ENCODE peak calls at places on chromosomes 13 and 19, in four cellular contexts. One of them, this sample, is unnamed.

GRCh38 chr19:11538232-11539036 is at the start of gene CNN1:
- DNase-seq in K562: peak
- DNase-seq in GM12878: no peak
- DNase-seq in IMR-90: peak
- DNase-seq in this sample: peak

GRCh38 chr19:4068058-4068966 is 1.6 kb upstream of the ZBTB7A start:
- DNase-seq in K562: no peak
- DNase-seq in IMR-90: no peak
- DNase-seq in GM12878: no peak
- DNase-seq in this sample: no peak

GRCh38 chr19:54451331-54451871 is 2.4 kb downstream of the LENG8 start:
- DNase-seq in K562: no peak
- DNase-seq in GM12878: no peak
- DNase-seq in IMR-90: no peak
- DNase-seq in this sample: no peak

GRCh38 chr13:108155185-108156106 is 59.9 kb downstream of the LIG4 start:
- DNase-seq in K562: peak
- DNase-seq in IMR-90: peak
- DNase-seq in GM12878: no peak
- DNase-seq in this sample: peak

GRCh38 chr19:49382639-49383038 is 5.4 kb upstream of the KASH5 start:
- DNase-seq in IMR-90: no peak
- DNase-seq in GM12878: no peak
- DNase-seq in K562: no peak
- DNase-seq in this sample: no peak

GRCh38 chr19:5131866-5132561 is 163.1 kb downstream of the KDM4B start:
- DNase-seq in IMR-90: no peak
- DNase-seq in K562: no peak
- DNase-seq in GM12878: no peak
- DNase-seq in this sample: no peak

GRCh38 chr13:38670627-38671026 is 16.2 kb upstream of the FREM2 start:
- DNase-seq in IMR-90: peak
- DNase-seq in GM12878: no peak
- DNase-seq in K562: no peak
- DNase-seq in this sample: no peak

GRCh38 chr19:1512671-1513491 is at the start of gene ADAMTSL5:
- DNase-seq in K562: peak
- DNase-seq in GM12878: no peak
- DNase-seq in IMR-90: peak
- DNase-seq in this sample: no peak

GRCh38 chr13:23608704-23609413 is 38.6 kb downstream of the TNFRSF19 start:
- DNase-seq in K562: no peak
- DNase-seq in GM12878: no peak
- DNase-seq in IMR-90: peak
- DNase-seq in this sample: peak

GRCh38 chr13:23794267-23795161 is 94.7 kb downstream of the MIPEP start:
- DNase-seq in IMR-90: peak
- DNase-seq in GM12878: peak
- DNase-seq in K562: no peak
- DNase-seq in this sample: peak

GRCh38 chr13:97386832-97387486 is 47.0 kb upstream of the RAP2A start:
- DNase-seq in IMR-90: no peak
- DNase-seq in GM12878: no peak
- DNase-seq in K562: no peak
- DNase-seq in this sample: no peak

GRCh38 chr19:55094456-55095259 is 19.0 kb downstream of the EPS8L1 start:
- DNase-seq in K562: no peak
- DNase-seq in IMR-90: no peak
- DNase-seq in GM12878: no peak
- DNase-seq in this sample: no peak

GRCh38 chr19:31071157-31071855 is 277.9 kb downstream of the TSHZ3 start:
- DNase-seq in IMR-90: no peak
- DNase-seq in K562: no peak
- DNase-seq in GM12878: no peak
- DNase-seq in this sample: no peak

GRCh38 chr13:41699759-41700158 is 242.4 kb downstream of the RGCC start:
- DNase-seq in GM12878: no peak
- DNase-seq in IMR-90: no peak
- DNase-seq in K562: no peak
- DNase-seq in this sample: no peak

GRCh38 chr13:65913173-65913572 is 1317.0 kb downstream of the PCDH9 start:
- DNase-seq in K562: no peak
- DNase-seq in IMR-90: peak
- DNase-seq in GM12878: no peak
- DNase-seq in this sample: peak

GRCh38 chr13:97342136-97342535 is 91.8 kb upstream of the RAP2A start:
- DNase-seq in GM12878: no peak
- DNase-seq in IMR-90: no peak
- DNase-seq in K562: no peak
- DNase-seq in this sample: no peak

GRCh38 chr19:4795400-4795799 is 3.9 kb downstream of the FEM1A start:
- DNase-seq in GM12878: no peak
- DNase-seq in K562: no peak
- DNase-seq in IMR-90: peak
- DNase-seq in this sample: no peak

GRCh38 chr19:5448374-5448773 is 6.8 kb upstream of the ZNRF4 start:
- DNase-seq in GM12878: no peak
- DNase-seq in K562: no peak
- DNase-seq in IMR-90: no peak
- DNase-seq in this sample: no peak

GRCh38 chr13:104310861-104311260 is 1244.6 kb upstream of the SLC10A2 start:
- DNase-seq in GM12878: no peak
- DNase-seq in K562: no peak
- DNase-seq in IMR-90: no peak
- DNase-seq in this sample: no peak

GRCh38 chr13:91372813-91373420 is 25.4 kb downstream of the MIR17HG start:
- DNase-seq in IMR-90: no peak
- DNase-seq in K562: no peak
- DNase-seq in GM12878: no peak
- DNase-seq in this sample: no peak

GRCh38 chr13:27201661-27202060 is 30.1 kb upstream of the USP12 start:
- DNase-seq in IMR-90: peak
- DNase-seq in K562: no peak
- DNase-seq in GM12878: no peak
- DNase-seq in this sample: no peak

DNA sequence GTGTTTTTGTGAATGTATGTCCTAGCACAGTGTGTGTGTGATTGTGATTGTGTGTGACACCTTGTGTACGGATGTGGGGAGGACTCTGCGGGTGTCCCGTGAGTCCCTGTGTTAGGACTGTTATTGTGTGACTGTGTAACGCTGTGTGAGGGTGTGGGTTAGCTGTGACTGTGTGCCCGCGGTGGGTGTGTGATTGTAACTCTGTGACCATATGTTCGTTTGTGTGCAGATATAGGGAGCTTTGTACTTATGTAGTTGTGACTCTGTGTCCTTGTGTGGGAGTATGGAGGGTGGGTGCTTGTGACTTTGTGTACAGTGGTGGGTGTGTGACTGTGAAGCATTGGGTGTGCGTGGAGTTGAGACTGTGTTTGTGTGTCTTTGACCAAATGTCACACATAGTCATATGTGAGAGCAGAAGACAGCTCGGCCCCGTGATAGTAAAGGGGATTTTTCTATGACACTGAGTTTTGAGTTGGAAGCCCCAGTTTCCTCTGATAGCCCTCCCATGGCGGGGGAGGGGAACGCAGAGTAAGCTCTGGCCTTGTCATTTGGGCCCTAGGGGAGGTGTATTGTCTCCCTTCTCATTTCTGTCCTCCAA is 949 bp upstream of the ZNF260 start:
- DNase-seq in K562: peak
- DNase-seq in GM12878: peak
- DNase-seq in IMR-90: no peak
- DNase-seq in this sample: no peak
- TF ChIP-seq FOS in K562: no peak
- TF ChIP-seq FOS in GM12878: no peak
- TF ChIP-seq FOS in IMR-90: no peak
- TF ChIP-seq FOS in this sample: no peak

DNA sequence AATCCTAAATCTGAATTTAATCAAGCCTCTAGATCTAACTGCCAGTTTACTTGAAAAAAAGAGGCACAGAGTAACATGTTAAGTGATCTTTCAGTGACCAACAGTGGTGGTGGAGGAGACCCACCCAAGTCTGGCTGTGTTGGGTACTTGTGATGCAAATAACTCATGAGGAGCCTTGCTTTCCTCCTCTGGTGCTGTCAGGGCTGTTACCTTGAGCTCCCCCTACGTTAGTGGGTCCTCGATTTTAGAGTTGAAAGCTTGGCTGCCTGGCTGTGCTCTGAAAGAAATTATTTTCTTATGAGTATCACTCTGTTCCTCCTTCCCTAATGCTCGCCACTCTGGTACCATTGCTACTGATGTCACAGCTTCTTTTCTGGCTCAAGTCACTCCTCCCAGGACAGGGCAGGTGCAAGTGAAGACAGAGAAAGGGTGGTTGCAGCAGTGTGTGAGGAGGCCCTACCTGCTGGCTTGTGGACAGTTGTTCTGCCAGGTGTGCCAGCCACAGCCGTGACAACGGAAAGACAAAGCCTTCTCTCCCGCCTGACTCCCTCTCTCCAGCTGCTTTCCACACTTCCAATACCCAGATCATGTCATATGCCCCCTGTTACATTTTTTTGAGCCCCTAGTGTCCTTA is 6.5 kb upstream of the SUPT20H start:
- DNase-seq in K562: no peak
- DNase-seq in IMR-90: no peak
- DNase-seq in GM12878: no peak
- DNase-seq in this sample: no peak
- TF ChIP-seq FOS in K562: no peak
- TF ChIP-seq FOS in IMR-90: no peak
- TF ChIP-seq FOS in GM12878: no peak
- TF ChIP-seq FOS in this sample: no peak

GRCh38 chr19:48332662-48333466 is 7.5 kb downstream of the EMP3 start:
- DNase-seq in IMR-90: peak
- DNase-seq in GM12878: peak
- DNase-seq in K562: peak
- DNase-seq in this sample: peak

GRCh38 chr19:48332351-48332661 is 7.0 kb downstream of the EMP3 start:
- DNase-seq in K562: no peak
- DNase-seq in GM12878: no peak
- DNase-seq in IMR-90: no peak
- DNase-seq in this sample: no peak

GRCh38 chr19:48329167-48329891 is 4.0 kb downstream of the EMP3 start:
- DNase-seq in GM12878: peak
- DNase-seq in K562: peak
- DNase-seq in IMR-90: peak
- DNase-seq in this sample: no peak

GRCh38 chr19:48333467-48334384 is 8.4 kb downstream of the EMP3 start:
- DNase-seq in GM12878: peak
- DNase-seq in IMR-90: peak
- DNase-seq in K562: peak
- DNase-seq in this sample: peak

GRCh38 chr19:48330012-48330681 is 4.8 kb downstream of the EMP3 start:
- DNase-seq in K562: peak
- DNase-seq in GM12878: peak
- DNase-seq in IMR-90: no peak
- DNase-seq in this sample: peak
- TF ChIP-seq FOS in K562: no peak
- TF ChIP-seq FOS in GM12878: no peak
- TF ChIP-seq FOS in IMR-90: no peak
- TF ChIP-seq FOS in this sample: no peak

DNA sequence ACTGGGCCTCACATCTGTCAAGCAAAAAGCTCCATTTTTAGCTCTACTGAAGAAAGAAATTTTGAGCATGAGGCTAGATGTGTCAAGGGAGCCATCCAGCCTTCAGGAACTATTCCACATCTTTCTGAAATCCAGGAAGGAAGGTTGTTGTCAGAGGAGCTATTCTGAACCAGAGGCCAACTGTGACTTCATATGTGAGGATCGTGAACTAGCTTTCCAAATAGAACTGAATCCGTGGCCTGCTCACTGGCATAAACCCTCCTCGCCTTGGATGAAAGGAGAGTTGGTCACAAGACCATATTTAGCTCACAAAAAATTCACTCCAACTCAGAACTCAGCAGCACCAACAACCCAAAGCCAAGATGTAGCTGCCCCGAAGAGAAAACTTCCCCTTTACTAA is 195.8 kb downstream of the FOXO1 start:
- DNase-seq in GM12878: no peak
- DNase-seq in K562: no peak
- DNase-seq in IMR-90: no peak
- DNase-seq in this sample: no peak
- TF ChIP-seq FOS in GM12878: no peak
- TF ChIP-seq FOS in K562: no peak
- TF ChIP-seq FOS in IMR-90: no peak
- TF ChIP-seq FOS in this sample: no peak

DNA sequence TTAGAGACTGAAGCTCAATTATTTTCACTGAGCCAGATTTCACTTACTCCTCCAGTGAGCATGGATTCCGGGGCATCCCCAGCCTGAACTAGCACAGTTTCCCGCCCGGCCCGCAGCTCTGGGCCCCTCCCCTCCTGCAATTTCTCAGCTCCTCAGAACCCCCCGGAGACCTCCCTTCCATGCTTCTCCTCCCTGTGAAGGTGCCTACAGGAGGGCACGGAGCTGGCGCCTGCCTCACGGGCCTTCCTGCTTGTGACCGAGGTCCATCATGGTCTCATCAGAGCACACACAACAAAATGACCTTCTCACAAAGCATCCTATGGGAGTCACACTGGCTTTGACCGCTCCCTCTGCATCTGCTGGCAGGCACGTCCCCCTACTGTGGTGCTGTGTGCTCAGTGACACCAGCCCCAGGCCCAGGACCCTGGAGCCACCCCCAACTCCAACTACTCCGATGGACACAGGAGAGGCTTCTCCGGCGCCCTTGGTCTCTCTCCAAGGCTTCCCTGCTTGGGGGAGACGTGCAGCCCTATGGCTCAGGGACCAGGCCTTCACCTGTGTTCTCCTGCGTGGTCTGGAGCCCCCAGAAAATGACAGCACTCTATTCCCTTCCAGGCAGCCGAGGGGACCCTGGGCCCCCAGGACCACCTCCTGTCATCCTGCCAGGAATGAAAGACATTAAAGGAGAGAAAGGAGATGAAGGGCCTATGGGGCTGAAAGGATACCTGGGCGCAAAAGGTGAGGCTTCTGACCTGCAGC is 77.1 kb downstream of the RAB20 start:
- DNase-seq in K562: no peak
- DNase-seq in IMR-90: no peak
- DNase-seq in GM12878: no peak
- DNase-seq in this sample: no peak
- TF ChIP-seq FOS in K562: no peak
- TF ChIP-seq FOS in IMR-90: no peak
- TF ChIP-seq FOS in GM12878: no peak
- TF ChIP-seq FOS in this sample: no peak

GRCh38 chr13:90055121-90055520 is 1292.4 kb upstream of the MIR17HG start:
- DNase-seq in K562: no peak
- DNase-seq in GM12878: no peak
- DNase-seq in IMR-90: no peak
- DNase-seq in this sample: no peak
- TF ChIP-seq FOS in K562: no peak
- TF ChIP-seq FOS in GM12878: no peak
- TF ChIP-seq FOS in IMR-90: no peak
- TF ChIP-seq FOS in this sample: no peak

GRCh38 chr19:16325161-16325527 is 518 bp downstream of the KLF2 start:
- DNase-seq in GM12878: no peak
- DNase-seq in IMR-90: no peak
- DNase-seq in K562: peak
- DNase-seq in this sample: peak
- TF ChIP-seq FOS in GM12878: no peak
- TF ChIP-seq FOS in IMR-90: no peak
- TF ChIP-seq FOS in K562: no peak
- TF ChIP-seq FOS in this sample: no peak